ENCODE peak calls at places on chromosome 9, in four cellular contexts. L is progenitor cell of endocrine pancreas, Z is right lobe of liver, U is fibroblast of the aortic adventitia. P is an unnamed sample.

GRCh38 chr9:94630833-94631232 is 8.5 kb downstream of the FBP1 start:
- DNase-seq in L (no peak), Z (no peak), U (no peak), P (no peak)

GRCh38 chr9:123336959-123337358 is 19.0 kb upstream of the CRB2 start:
- DNase-seq in L (no peak), Z (no peak), U (no peak), P (no peak)

GRCh38 chr9:8907863-8908262 is 1108.3 kb upstream of the DMAC1 start:
- DNase-seq in L (no peak), Z (no peak), U (no peak), P (no peak)

GRCh38 chr9:97438666-97439065 is 26.8 kb downstream of the TDRD7 start:
- DNase-seq in L (no peak), Z (no peak), U (peak), P (no peak)

GRCh38 chr9:73370053-73370452 is 218.4 kb downstream of the ANXA1 start:
- DNase-seq in L (no peak), Z (no peak), U (no peak), P (no peak)

GRCh38 chr9:4921449-4921848 is 63.6 kb upstream of the JAK2 start:
- DNase-seq in L (no peak), Z (peak), U (no peak), P (no peak)

GRCh38 chr9:75239176-75239575 is 150.9 kb downstream of the OSTF1 start:
- DNase-seq in L (no peak), Z (peak), U (peak), P (no peak)

GRCh38 chr9:21770877-21771560 is 31.4 kb upstream of the MTAP start:
- DNase-seq in L (no peak), Z (no peak), U (peak), P (no peak)

GRCh38 chr9:90946981-90947380 is 145.4 kb downstream of the SYK start:
- DNase-seq in L (no peak), Z (no peak), U (no peak), P (no peak)

GRCh38 chr9:14573319-14573718 is 119.9 kb downstream of the ZDHHC21 start:
- DNase-seq in L (no peak), Z (no peak), U (no peak), P (no peak)

GRCh38 chr9:125878241-125878640 is 131.1 kb downstream of the PBX3 start:
- DNase-seq in L (no peak), Z (no peak), U (peak), P (no peak)

GRCh38 chr9:98995059-98995665 is 51.5 kb downstream of the COL15A1 start:
- DNase-seq in L (no peak), Z (no peak), U (peak), P (no peak)

GRCh38 chr9:36136277-36136893 is at the start of gene GLIPR2:
- DNase-seq in L (peak), Z (peak), U (peak), P (peak)

GRCh38 chr9:129174724-129175514 is 3.1 kb downstream of the IER5L start:
- DNase-seq in L (peak), Z (peak), U (peak), P (peak)

GRCh38 chr9:129400001-129400970 is 220.6 kb downstream of the C9orf50 start:
- DNase-seq in L (no peak), Z (no peak), U (no peak), P (no peak)

GRCh38 chr9:99011161-99011709 is 67.5 kb downstream of the COL15A1 start:
- DNase-seq in L (no peak), Z (no peak), U (no peak), P (no peak)

GRCh38 chr9:82031538-82032280 is 43.1 kb downstream of the SPATA31D1 start:
- DNase-seq in L (no peak), Z (no peak), U (peak), P (no peak)

GRCh38 chr9:105539452-105539851 is 18.5 kb upstream of the FKTN start:
- DNase-seq in L (no peak), Z (no peak), U (no peak), P (no peak)

GRCh38 chr9:126514037-126514821 is 99.5 kb upstream of the LMX1B start:
- DNase-seq in L (peak), Z (no peak), U (peak), P (peak)

GRCh38 chr9:134955156-134955555 is 37.4 kb upstream of the FCN1 start:
- DNase-seq in L (no peak), Z (peak), U (no peak), P (no peak)

GRCh38 chr9:34654317-34655083 is 2.5 kb downstream of the IL11RA start:
- DNase-seq in L (no peak), Z (peak), U (peak), P (no peak)

GRCh38 chr9:89835676-89836075 is 230.9 kb downstream of the GADD45G start:
- DNase-seq in L (no peak), Z (no peak), U (no peak), P (no peak)

GRCh38 chr9:37840560-37841194 is 40.1 kb downstream of the DCAF10 start:
- DNase-seq in L (no peak), Z (no peak), U (peak), P (no peak)

GRCh38 chr9:37259906-37260305 is 139.5 kb downstream of the ZCCHC7 start:
- DNase-seq in L (no peak), Z (no peak), U (no peak), P (no peak)

GRCh38 chr9:61674465-61674864 is 484.6 kb downstream of the SPATA31A7 start:
- DNase-seq in L (no peak), Z (no peak), U (no peak), P (no peak)

GRCh38 chr9:95820076-95820475 is 55.4 kb upstream of the ERCC6L2 start:
- DNase-seq in L (no peak), Z (no peak), U (no peak), P (no peak)

GRCh38 chr9:89311346-89312153 is 555 bp downstream of the CKS2 start:
- DNase-seq in L (peak), Z (peak), U (peak), P (no peak)

GRCh38 chr9:73148447-73148937 is 3.2 kb upstream of the ANXA1 start:
- DNase-seq in L (no peak), Z (no peak), U (peak), P (no peak)

GRCh38 chr9:123656565-123656964 is 273.4 kb downstream of the DENND1A start:
- DNase-seq in L (no peak), Z (no peak), U (peak), P (no peak)

GRCh38 chr9:137188490-137189296 is at the start of the genes ANAPC2 and SSNA1:
- DNase-seq in L (peak), Z (peak), U (peak), P (peak)
- TF ChIP-seq CTCF in L (peak), Z (peak), U (peak), P (no peak)

GRCh38 chr9:110199643-110200042 is 8.3 kb downstream of the C9orf152 start:
- DNase-seq in L (no peak), Z (no peak), U (no peak), P (no peak)

GRCh38 chr9:110192531-110193326 is 15.2 kb downstream of the C9orf152 start:
- DNase-seq in L (no peak), Z (no peak), U (peak), P (no peak)

GRCh38 chr9:110202232-110202631 is 5.7 kb downstream of the C9orf152 start:
- DNase-seq in L (no peak), Z (no peak), U (no peak), P (no peak)

GRCh38 chr9:110198357-110198756 is 9.6 kb downstream of the C9orf152 start:
- DNase-seq in L (no peak), Z (no peak), U (no peak), P (no peak)

DNA sequence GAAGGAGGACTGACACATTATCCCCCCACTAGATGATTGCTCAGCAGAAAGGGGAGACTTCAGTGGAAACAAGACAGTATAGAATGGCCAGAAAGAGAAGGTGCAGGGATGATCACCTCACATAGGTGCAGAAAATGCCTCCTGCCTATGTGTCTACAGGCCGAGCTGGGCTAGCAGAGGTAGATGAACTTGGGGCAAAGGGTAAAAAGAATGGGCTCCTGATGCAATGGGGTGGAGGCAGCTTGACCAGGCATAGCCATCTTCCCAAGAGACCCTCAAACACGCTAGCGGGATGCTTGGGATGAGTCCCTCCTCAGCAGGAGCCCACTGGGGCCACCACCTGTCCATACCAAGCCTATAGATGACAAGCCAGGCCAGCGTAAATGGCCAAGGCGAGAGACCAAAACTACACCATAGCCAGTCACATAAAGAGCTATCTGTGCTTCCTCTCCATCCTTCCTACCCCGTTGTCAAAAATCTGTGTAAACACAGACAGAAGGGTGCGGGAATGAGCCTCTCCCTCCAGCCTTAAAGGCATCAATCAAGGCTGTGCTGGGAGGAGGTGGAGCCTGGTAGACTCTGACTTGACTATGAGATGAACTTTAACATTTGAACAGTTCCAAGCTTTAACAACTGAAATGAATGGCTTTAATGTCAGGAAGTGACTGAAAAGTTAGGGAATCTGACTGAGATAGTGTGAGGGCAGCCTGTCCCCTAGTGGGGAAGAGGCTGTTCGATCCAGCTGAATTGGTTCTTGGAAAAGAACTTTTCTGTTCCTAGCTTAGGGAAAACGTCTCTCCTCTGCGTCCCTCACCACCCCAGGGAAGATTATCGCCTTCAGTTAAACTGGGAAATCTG is 10.4 kb downstream of the C9orf152 start:
- DNase-seq in L (no peak), Z (peak), U (no peak), P (no peak)
- TF ChIP-seq CTCF in L (no peak), Z (peak), U (peak), P (no peak)

DNA sequence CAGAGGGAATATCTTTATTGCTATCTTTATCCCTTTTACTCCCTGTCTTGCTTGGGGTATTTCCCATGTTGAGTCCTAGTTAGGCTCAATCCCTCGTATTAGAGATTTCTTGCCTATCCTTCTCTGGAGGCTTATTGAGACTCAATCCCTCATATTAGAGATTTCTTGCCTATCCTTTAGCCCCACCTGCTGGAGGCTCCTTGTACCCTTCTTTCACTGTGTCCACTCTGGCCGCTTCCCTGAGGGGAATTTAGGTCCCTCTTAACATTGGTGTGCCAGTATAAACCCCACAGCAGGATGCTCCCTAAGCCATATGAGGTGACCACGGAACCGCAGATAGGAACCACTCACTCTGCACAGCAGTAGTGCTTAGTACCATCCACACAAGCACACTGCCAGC is 110.7 kb upstream of the MAMDC2 start:
- DNase-seq in L (no peak), Z (no peak), U (no peak), P (no peak)
- TF ChIP-seq CTCF in L (no peak), Z (no peak), U (peak), P (no peak)

GRCh38 chr9:10274156-10274555 is 338.6 kb downstream of the PTPRD start:
- DNase-seq in L (no peak), Z (no peak), U (no peak), P (no peak)

GRCh38 chr9:10272830-10273229 is 340.0 kb downstream of the PTPRD start:
- DNase-seq in L (no peak), Z (no peak), U (no peak), P (no peak)

GRCh38 chr9:10274983-10275382 is 337.8 kb downstream of the PTPRD start:
- DNase-seq in L (no peak), Z (no peak), U (peak), P (no peak)
- TF ChIP-seq CTCF in L (peak), Z (no peak), U (no peak), P (no peak)

DNA sequence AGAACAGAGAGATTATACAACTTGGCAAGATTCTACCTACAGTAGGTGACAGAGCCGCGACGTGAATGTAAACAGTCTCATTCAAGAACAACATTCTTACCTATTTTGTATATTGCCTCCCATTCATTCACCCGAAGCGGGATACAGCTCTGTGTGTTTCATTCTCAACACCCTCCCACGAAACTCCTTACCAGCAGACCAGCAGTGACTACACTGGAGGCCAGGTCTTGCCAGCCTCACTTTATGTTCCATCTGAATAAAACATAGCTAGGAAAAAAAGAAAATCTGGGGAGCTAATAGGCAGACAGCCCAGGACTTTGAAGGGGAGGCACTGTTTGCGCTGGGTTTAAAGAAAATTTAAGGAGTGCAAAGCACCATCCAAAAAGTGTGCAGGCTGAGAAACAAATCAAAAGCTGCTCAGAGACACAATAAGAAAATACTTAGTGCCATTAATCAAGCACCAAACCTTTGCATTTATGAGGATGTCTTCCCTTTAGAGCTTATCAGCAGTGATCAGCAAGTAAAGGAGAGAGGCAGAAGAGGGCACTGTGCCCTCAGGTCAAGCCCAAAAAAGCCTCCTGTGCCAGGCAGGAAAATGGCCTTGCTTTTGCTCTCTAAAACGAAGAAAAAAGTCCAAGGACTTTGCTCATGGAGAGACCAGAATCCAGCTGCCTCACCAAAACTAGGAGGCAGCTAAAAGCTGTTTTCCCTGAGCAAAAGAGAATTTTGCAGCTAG is 295.2 kb downstream of the BNC2 start:
- DNase-seq in L (no peak), Z (no peak), U (no peak), P (no peak)
- TF ChIP-seq CTCF in L (no peak), Z (peak), U (no peak), P (no peak)

GRCh38 chr9:6054280-6055099 is 39.1 kb upstream of the RANBP6 start:
- DNase-seq in L (peak), Z (peak), U (peak), P (peak)

GRCh38 chr9:6052520-6052919 is 37.1 kb upstream of the RANBP6 start:
- DNase-seq in L (no peak), Z (no peak), U (no peak), P (no peak)

GRCh38 chr9:6051511-6051950 is 36.1 kb upstream of the RANBP6 start:
- DNase-seq in L (no peak), Z (no peak), U (no peak), P (no peak)

GRCh38 chr9:6049798-6050197 is 34.4 kb upstream of the RANBP6 start:
- DNase-seq in L (no peak), Z (no peak), U (no peak), P (no peak)

DNA sequence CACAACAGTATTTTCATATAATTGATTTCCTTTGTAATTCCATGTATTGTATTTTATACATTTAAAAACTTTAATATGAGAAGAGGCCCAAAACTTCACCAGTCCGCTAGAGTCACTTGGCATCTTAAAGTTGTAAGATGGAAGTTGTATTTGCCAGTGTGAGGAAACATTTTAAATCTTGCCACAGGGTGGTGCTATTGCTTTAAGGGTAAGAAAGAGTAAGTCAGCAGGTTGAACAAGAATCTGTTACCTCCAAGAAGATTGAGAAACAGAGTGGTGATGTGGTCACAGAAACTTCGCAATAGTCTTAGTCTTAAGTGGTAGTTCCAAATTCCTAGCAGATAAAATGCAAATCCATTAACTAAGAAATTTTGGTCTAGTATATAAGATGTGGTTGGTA is 39.8 kb upstream of the RANBP6 start:
- DNase-seq in L (no peak), Z (no peak), U (peak), P (peak)
- TF ChIP-seq CTCF in L (peak), Z (peak), U (peak), P (peak)

DNA sequence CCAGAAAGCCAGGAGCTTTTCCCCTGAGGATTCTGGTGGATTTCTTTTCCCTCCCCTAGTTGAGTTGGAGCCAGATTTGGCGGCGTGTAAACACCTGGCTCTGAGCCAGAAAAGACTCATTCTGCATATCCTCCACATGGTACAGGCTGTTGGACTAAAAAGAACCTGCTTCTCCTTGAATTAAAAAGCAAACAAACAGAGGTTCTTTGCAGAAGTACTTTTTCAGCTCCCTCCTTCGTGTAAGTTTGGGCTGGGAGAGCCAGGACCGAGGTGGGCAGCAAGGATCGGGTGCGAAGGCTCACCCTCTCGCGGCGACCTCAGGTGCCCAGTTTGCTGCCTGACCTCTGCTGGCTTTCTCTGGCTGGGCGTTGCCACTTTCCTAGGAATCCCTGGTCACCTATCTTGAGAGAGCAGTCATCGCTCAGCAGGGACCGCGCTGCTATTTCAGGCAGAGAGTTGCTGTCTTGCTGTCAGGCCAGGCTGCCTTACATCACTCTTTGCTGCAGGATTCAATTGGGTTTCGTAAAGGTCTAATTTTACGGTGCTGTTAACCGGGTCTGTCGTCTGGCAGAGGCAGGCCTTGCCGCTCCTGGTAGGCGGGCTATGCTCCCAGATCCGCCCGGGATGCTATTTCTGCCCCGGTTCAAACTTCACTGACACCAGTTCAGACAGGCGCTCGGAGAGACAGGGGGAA is 3.2 kb downstream of the PAPPA start:
- DNase-seq in L (no peak), Z (no peak), U (peak), P (peak)
- TF ChIP-seq CTCF in L (no peak), Z (no peak), U (no peak), P (no peak)